ENCODE peak calls at places on chromosomes 12 and 14, in ten cellular contexts. M is astrocyte of the spinal cord; Q is cardiac fibroblast; D is GM12878; F is T-helper 1 cell; G is posterior cingulate gyrus; V is endothelial cell; R is foreskin melanocyte; X is stimulated activated CD4-positive, alpha-beta T cell treated with anti-CD3 and anti-CD28 coated beads, Interleukin-2, amount 100 ng/mL, for 48 hours; Z is activated CD4-positive, alpha-beta T cell treated with anti-CD3 and anti-CD28 coated beads for 48 hours. K is an unnamed sample.

GRCh38 chr12:54159140-54159539 is 29.6 kb downstream of the SMUG1 start:
- DNase-seq in M (no peak), Q (no peak), D (peak), F (no peak), G (peak), V (peak), R (no peak), X (peak), Z (peak), K (no peak)

GRCh38 chr12:6951551-6952120 is 480 bp downstream of the PTPN6 start:
- DNase-seq in M (no peak), Q (no peak), D (no peak), F (no peak), G (peak), V (no peak), R (no peak), X (no peak), Z (no peak), K (no peak)

GRCh38 chr12:112664569-112664968 is 127.0 kb upstream of the RPH3A start:
- DNase-seq in M (peak), Q (peak), D (no peak), F (no peak), G (no peak), V (peak), R (no peak), X (peak), Z (peak), K (no peak)

GRCh38 chr12:68279227-68280054 is 26.0 kb upstream of the IL22 start:
- DNase-seq in M (no peak), Q (peak), D (no peak), F (no peak), G (no peak), V (no peak), R (no peak), X (no peak), Z (no peak), K (no peak)

GRCh38 chr12:52634266-52635056 is 16.1 kb upstream of the KRT73 start:
- DNase-seq in M (no peak), Q (no peak), D (no peak), F (no peak), G (peak), V (no peak), R (no peak), X (no peak), Z (no peak), K (peak)

GRCh38 chr14:56057071-56057865 is 60.9 kb upstream of the PELI2 start:
- DNase-seq in M (no peak), Q (no peak), D (no peak), F (no peak), G (no peak), V (no peak), R (no peak), X (no peak), Z (no peak), K (no peak)

GRCh38 chr12:102010265-102010994 is 51.4 kb downstream of the WASHC3 start:
- DNase-seq in M (no peak), Q (peak), D (peak), F (no peak), G (no peak), V (no peak), R (no peak), X (no peak), Z (no peak), K (no peak)

GRCh38 chr12:110844551-110845395 is 2.0 kb upstream of the CCDC63 start:
- DNase-seq in M (peak), Q (peak), D (no peak), F (no peak), G (no peak), V (no peak), R (no peak), X (no peak), Z (no peak), K (no peak)

GRCh38 chr14:54840336-54840735 is 62.3 kb downstream of the GCH1 start:
- DNase-seq in M (no peak), Q (no peak), D (no peak), F (no peak), G (no peak), V (no peak), R (no peak), X (no peak), Z (no peak), K (no peak)